ENCODE peak calls at places on chromosomes 6 and 20, in six cellular contexts. H is stomach, I is HCT116, S is SK-N-MC, B is breast epithelium, J is transverse colon. D is an unnamed sample.

GRCh38 chr20:3109350-3110302 is 25.1 kb upstream of the AVP start:
- DNase-seq in H (no peak), I (no peak), S (no peak), B (no peak), J (no peak), D (no peak)

GRCh38 chr6:66198062-66198624 is 491.1 kb upstream of the EYS start:
- DNase-seq in H (no peak), I (no peak), S (no peak), B (no peak), J (no peak), D (no peak)

GRCh38 chr6:65170273-65170672 is 536.8 kb downstream of the EYS start:
- DNase-seq in H (no peak), I (no peak), S (no peak), B (no peak), J (no peak), D (no peak)

GRCh38 chr6:73537677-73538076 is 16.8 kb upstream of the EEF1A1 start:
- DNase-seq in H (no peak), I (no peak), S (no peak), B (no peak), J (no peak), D (no peak)

GRCh38 chr6:139757766-139758655 is 383.6 kb upstream of the CITED2 start:
- DNase-seq in H (no peak), I (no peak), S (no peak), B (no peak), J (no peak), D (no peak)

GRCh38 chr6:81171991-81172740 is 580.3 kb downstream of the TENT5A start:
- DNase-seq in H (no peak), I (peak), S (no peak), B (no peak), J (no peak), D (no peak)

GRCh38 chr20:57562541-57563465 is 1.9 kb downstream of the PCK1 start:
- DNase-seq in H (no peak), I (no peak), S (no peak), B (no peak), J (peak), D (peak)

GRCh38 chr6:125868996-125869395 is 78.2 kb downstream of the NCOA7 start:
- DNase-seq in H (no peak), I (no peak), S (no peak), B (no peak), J (no peak), D (no peak)

GRCh38 chr6:10330515-10330914 is 84.4 kb downstream of the TFAP2A start:
- DNase-seq in H (no peak), I (no peak), S (no peak), B (no peak), J (no peak), D (no peak)

GRCh38 chr6:14661188-14661587 is 543.6 kb downstream of the CD83 start:
- DNase-seq in H (no peak), I (no peak), S (no peak), B (no peak), J (no peak), D (no peak)

GRCh38 chr6:109349419-109349987 is 32.8 kb downstream of the CD164 start:
- DNase-seq in H (peak), I (no peak), S (peak), B (no peak), J (peak), D (no peak)

GRCh38 chr20:6184086-6184485 is 61.3 kb upstream of the FERMT1 start:
- DNase-seq in H (no peak), I (no peak), S (no peak), B (no peak), J (no peak), D (no peak)

GRCh38 chr20:61159940-61160688 is 91.9 kb upstream of the CDH4 start:
- DNase-seq in H (no peak), I (no peak), S (no peak), B (no peak), J (no peak), D (no peak)

GRCh38 chr6:163383912-163384311 is 30.6 kb upstream of the QKI start:
- DNase-seq in H (no peak), I (peak), S (no peak), B (no peak), J (no peak), D (no peak)

GRCh38 chr6:80939936-80940335 is 812.5 kb downstream of the TENT5A start:
- DNase-seq in H (no peak), I (no peak), S (no peak), B (no peak), J (no peak), D (no peak)

GRCh38 chr6:158406736-158407135 is 94.5 kb downstream of the TULP4 start:
- DNase-seq in H (no peak), I (no peak), S (no peak), B (no peak), J (no peak), D (no peak)

GRCh38 chr6:158409451-158409850 is 97.2 kb downstream of the TULP4 start:
- DNase-seq in H (no peak), I (no peak), S (no peak), B (no peak), J (no peak), D (no peak)

GRCh38 chr6:158405933-158406332 is 93.7 kb downstream of the TULP4 start:
- DNase-seq in H (no peak), I (no peak), S (no peak), B (no peak), J (no peak), D (no peak)

GRCh38 chr6:158408552-158409130 is 96.4 kb downstream of the TULP4 start:
- DNase-seq in H (no peak), I (no peak), S (no peak), B (no peak), J (no peak), D (no peak)

GRCh38 chr6:158408013-158408412 is 95.7 kb downstream of the TULP4 start:
- DNase-seq in H (no peak), I (no peak), S (no peak), B (no peak), J (no peak), D (no peak)
- H3K27ac ChIP-seq in H (no peak), I (no peak), S (no peak), B (no peak), J (no peak), D (no peak)

GRCh38 chr6:42783177-42783875 is 1.5 kb downstream of the BICRAL start:
- DNase-seq in H (peak), I (no peak), S (no peak), B (peak), J (peak), D (peak)

GRCh38 chr6:42782689-42783176 is 881 bp downstream of the BICRAL start:
- DNase-seq in H (peak), I (peak), S (no peak), B (peak), J (peak), D (peak)

GRCh38 chr6:42786525-42786985 is 4.7 kb downstream of the BICRAL start:
- DNase-seq in H (no peak), I (no peak), S (no peak), B (no peak), J (no peak), D (no peak)

GRCh38 chr6:42783876-42784738 is 2.3 kb downstream of the BICRAL start:
- DNase-seq in H (no peak), I (no peak), S (no peak), B (no peak), J (no peak), D (no peak)

DNA sequence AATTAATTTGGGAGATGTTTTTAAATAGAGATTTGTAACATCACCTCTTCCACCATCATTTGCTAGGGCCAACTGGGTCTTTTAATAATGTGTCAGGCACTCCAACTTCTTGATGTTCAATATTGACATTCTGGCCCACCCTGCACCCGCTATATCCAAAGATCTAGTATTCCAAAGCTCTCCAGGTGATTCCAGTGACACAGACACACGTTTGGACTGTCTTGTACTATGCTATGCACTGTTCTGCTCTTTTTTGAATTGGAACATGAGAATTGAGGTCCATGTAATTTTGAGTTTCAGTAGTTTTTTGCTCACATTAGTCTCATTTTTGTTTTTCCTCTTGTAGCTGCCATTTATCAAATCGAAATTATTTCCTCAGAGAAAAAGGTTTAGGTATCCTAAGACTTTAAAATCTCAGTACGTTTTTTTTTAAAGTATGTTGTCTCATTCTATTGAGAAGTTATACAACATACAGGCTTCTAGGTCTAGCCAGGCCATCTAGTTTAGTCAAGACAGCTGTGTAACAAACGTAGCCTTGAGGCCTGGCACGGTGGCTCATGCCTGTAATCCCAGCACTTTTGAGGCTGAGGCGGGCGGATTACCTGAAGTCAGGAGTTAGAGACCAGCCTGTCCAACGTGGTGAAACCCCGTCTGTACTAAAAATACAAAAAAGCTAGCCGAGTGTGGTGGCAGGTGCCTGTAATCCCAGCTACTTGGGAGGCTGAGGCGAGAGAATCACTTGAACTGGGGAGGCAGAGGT is 3.1 kb downstream of the BICRAL start:
- DNase-seq in H (no peak), I (no peak), S (no peak), B (no peak), J (no peak), D (peak)
- TF ChIP-seq POLR2AphosphoS5 in H (no peak), I (no peak), S (peak), B (no peak), J (no peak), D (no peak)

GRCh38 chr6:88166901-88167624 is 916 bp upstream of the CNR1 start:
- DNase-seq in H (no peak), I (no peak), S (no peak), B (no peak), J (no peak), D (peak)

GRCh38 chr6:88165087-88165876 is 865 bp downstream of the CNR1 start:
- DNase-seq in H (no peak), I (no peak), S (no peak), B (no peak), J (no peak), D (no peak)

GRCh38 chr6:88167625-88167937 is 1.4 kb upstream of the CNR1 start:
- DNase-seq in H (no peak), I (no peak), S (no peak), B (no peak), J (no peak), D (no peak)

GRCh38 chr6:88165877-88166492 is at the start of gene CNR1:
- DNase-seq in H (peak), I (no peak), S (no peak), B (no peak), J (peak), D (peak)

DNA sequence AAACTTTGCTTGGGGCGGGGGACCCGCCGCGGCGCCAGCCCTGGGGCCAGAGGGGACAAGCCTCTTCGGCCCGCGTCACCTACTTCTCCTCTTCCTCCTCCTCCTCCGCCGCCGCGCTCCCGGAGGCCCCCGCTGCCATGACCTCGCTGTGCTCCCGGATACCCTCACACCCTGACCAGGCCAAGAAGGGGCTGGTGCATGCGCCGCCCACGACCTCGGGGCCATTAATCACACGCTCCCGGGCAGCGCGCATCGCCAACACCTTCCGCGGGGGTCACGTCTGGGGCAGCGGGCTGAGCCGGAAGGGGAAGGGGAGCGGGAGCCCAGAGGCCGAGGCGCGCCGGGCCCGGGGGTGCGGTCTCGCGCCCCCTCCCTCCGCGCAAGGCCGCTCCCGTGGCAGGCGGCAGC is 350 bp upstream of the CNR1 start:
- DNase-seq in H (no peak), I (no peak), S (no peak), B (no peak), J (no peak), D (peak)
- H3K4me3 ChIP-seq in H (peak), I (no peak), S (peak), B (peak), J (peak), D (peak)

GRCh38 chr20:33443006-33443511 is 504 bp downstream of the SNTA1 start:
- DNase-seq in H (peak), I (no peak), S (no peak), B (no peak), J (peak), D (peak)
- H3K27ac ChIP-seq in H (peak), I (peak), S (no peak), B (peak), J (peak), D (no peak)

DNA sequence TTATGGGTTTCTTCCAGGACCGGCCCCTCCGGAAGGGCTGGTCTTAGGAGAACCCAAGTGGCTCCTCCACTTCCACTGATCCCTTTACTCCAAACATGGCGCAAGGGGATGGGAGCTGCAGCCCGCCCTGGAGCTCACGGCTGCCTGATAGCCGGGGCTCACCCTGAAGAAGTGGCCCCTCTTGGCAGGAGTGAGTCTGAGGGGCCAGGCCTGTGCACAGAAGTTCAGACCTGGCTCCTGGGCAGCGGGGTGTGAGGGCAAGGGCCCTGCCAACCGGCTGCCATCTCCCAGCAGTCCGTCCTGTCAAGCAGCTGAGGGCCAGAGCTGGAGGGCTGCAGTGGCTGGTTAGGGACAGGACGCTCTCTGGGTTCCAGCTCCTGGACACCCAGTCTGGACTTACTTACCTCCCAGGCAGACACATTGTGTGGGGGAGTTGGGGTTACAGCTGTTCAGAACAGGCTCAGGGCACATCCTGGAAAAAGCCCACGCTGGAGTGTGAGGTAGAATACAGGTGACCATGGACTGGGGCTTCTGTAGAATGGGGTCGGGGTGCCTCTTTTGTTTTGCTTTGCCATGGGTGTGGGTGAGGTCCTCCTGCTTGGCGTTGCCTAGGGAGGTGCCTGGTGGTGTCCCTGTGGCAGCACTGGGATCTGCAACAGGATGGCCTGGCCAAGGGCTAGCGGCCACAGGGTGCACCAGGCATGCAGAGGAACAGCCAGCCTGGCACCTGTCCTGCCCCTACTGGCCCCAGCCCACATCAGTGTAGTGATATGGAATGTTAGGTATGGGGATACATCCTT is 88.4 kb downstream of the ASXL1 start:
- DNase-seq in H (no peak), I (no peak), S (no peak), B (no peak), J (peak), D (peak)
- TF ChIP-seq POLR2AphosphoS5 in H (no peak), I (no peak), S (no peak), B (no peak), J (no peak), D (peak)

GRCh38 chr6:43378631-43379030 is 9.2 kb upstream of the ZNF318 start:
- DNase-seq in H (no peak), I (no peak), S (no peak), B (no peak), J (no peak), D (no peak)

GRCh38 chr6:43377710-43378229 is 8.3 kb upstream of the ZNF318 start:
- DNase-seq in H (no peak), I (no peak), S (no peak), B (no peak), J (no peak), D (no peak)

GRCh38 chr6:43386492-43386891 is 17.0 kb upstream of the ZNF318 start:
- DNase-seq in H (no peak), I (no peak), S (no peak), B (no peak), J (no peak), D (no peak)

DNA sequence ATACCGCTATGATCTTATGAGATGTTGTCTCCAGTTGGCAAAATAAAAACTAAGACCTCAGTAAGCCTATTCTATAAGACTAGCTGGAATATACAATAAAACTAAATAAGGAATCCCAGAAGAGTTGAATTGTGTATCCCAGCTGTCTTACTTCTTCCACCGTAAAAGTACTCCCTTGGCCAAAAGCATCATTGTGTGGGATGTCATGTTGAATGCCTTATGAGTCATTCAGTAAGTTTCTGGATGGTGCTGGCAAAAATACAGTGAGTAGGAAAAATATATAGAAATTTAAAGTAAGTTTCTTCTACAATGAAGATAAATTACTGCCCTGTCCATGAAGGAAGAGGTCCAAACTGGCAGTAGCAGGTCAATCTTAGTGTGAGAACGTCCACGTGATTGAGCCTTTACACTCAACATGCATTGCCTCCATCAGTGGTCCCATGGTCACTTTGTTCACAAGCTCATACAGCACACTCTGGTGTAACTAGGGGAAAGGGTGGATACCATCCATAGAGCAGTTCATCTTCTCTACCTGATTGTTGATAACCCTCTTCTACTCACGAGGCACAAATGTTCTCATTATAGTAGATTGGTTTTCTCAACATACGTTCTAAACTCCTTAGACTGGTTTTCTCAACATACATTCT is 13.7 kb upstream of the ZNF318 start:
- DNase-seq in H (no peak), I (no peak), S (no peak), B (no peak), J (no peak), D (no peak)
- H3K4me3 ChIP-seq in H (no peak), I (no peak), S (no peak), B (no peak), J (no peak), D (no peak)

GRCh38 chr20:50746138-50746940 is 15.0 kb downstream of the PARD6B start:
- DNase-seq in H (no peak), I (no peak), S (no peak), B (no peak), J (no peak), D (no peak)

GRCh38 chr20:50745634-50746137 is 14.3 kb downstream of the PARD6B start:
- DNase-seq in H (no peak), I (no peak), S (no peak), B (no peak), J (peak), D (no peak)

GRCh38 chr20:50744143-50744792 is 12.9 kb downstream of the PARD6B start:
- DNase-seq in H (peak), I (peak), S (peak), B (no peak), J (peak), D (no peak)

GRCh38 chr20:50750145-50750671 is 18.8 kb downstream of the PARD6B start:
- DNase-seq in H (no peak), I (no peak), S (no peak), B (no peak), J (no peak), D (no peak)

GRCh38 chr20:50747275-50747674 is 15.9 kb downstream of the PARD6B start:
- DNase-seq in H (no peak), I (no peak), S (no peak), B (no peak), J (no peak), D (no peak)
- H3K27ac ChIP-seq in H (peak), I (peak), S (peak), B (peak), J (peak), D (no peak)